ENCODE peak calls at places on chromosomes 11 and 22, in five cellular contexts. X is Caco-2; S is CD8-positive, alpha-beta memory T cell; H is SJSA1; G is CD4-positive, alpha-beta memory T cell. E is an unnamed sample.
A peak's percentile ranks its signal among the peaks of the same experiment; 100 is the strongest.

GRCh38 chr11:71947498-71947897 is 18.7 kb downstream of the RNF121 start:
- DNase-seq in X (peak; percentile 87), S (no peak), H (no peak), G (no peak), E (no peak)

GRCh38 chr22:39153220-39153860 is 860 bp upstream of the CBX7 start:
- DNase-seq in X (no peak), S (no peak), H (no peak), G (no peak), E (no peak)

GRCh38 chr11:92769125-92769524 is 200.3 kb upstream of the MTNR1B start:
- DNase-seq in X (no peak), S (no peak), H (no peak), G (no peak), E (no peak)

GRCh38 chr11:131095501-131096185 is 179.4 kb upstream of the SNX19 start:
- DNase-seq in X (no peak), S (no peak), H (no peak), G (no peak), E (no peak)

GRCh38 chr11:86360775-86361395 is 13.8 kb upstream of the CCDC81 start:
- DNase-seq in X (peak; percentile 47), S (no peak), H (peak; percentile 10), G (no peak), E (peak; percentile 19)

GRCh38 chr11:30595929-30596328 is 9.8 kb upstream of the MPPED2 start:
- DNase-seq in X (no peak), S (no peak), H (no peak), G (no peak), E (peak; percentile 45)

GRCh38 chr22:44409691-44410316 is 88.2 kb downstream of the RTL6 start:
- DNase-seq in X (no peak), S (no peak), H (no peak), G (no peak), E (no peak)

GRCh38 chr11:34075178-34075820 is 23.8 kb downstream of the CAPRIN1 start:
- DNase-seq in X (no peak), S (no peak), H (peak; percentile 68), G (no peak), E (no peak)

GRCh38 chr11:126930100-126930841 is 70.3 kb downstream of the KIRREL3 start:
- DNase-seq in X (no peak), S (no peak), H (no peak), G (no peak), E (no peak)

GRCh38 chr11:123110397-123110796 is 48.5 kb upstream of the HSPA8 start:
- DNase-seq in X (no peak), S (no peak), H (no peak), G (no peak), E (no peak)

GRCh38 chr11:114606003-114606801 is 10.6 kb upstream of the NXPE4 start:
- DNase-seq in X (no peak), S (no peak), H (no peak), G (no peak), E (no peak)

GRCh38 chr11:11966826-11967668 is 41.4 kb downstream of the DKK3 start:
- DNase-seq in X (peak; percentile 83), S (peak; percentile 45), H (peak; percentile 49), G (peak; percentile 63), E (peak; percentile 88)

GRCh38 chr11:27216268-27217149 is 146.5 kb downstream of the CCDC34 start:
- DNase-seq in X (no peak), S (no peak), H (no peak), G (no peak), E (peak; percentile 95)

GRCh38 chr11:86719781-86720463 is 47.5 kb upstream of the ME3 start:
- DNase-seq in X (no peak), S (no peak), H (peak; percentile 86), G (no peak), E (no peak)

GRCh38 chr22:20566420-20567260 is 59.2 kb downstream of the MED15 start:
- DNase-seq in X (no peak), S (peak; percentile 91), H (no peak), G (peak; percentile 85), E (no peak)

GRCh38 chr11:1650918-1651262 is 21.3 kb downstream of the KRTAP5-5 start:
- DNase-seq in X (no peak), S (no peak), H (no peak), G (no peak), E (no peak)

GRCh38 chr11:90698238-90698637 is 475.4 kb upstream of the CHORDC1 start:
- DNase-seq in X (no peak), S (no peak), H (no peak), G (no peak), E (no peak)

GRCh38 chr22:30823015-30823370 is 128.3 kb downstream of the OSBP2 start:
- DNase-seq in X (peak; percentile 59), S (no peak), H (no peak), G (no peak), E (no peak)

GRCh38 chr22:41181349-41182241 is 23.5 kb upstream of the L3MBTL2 start:
- DNase-seq in X (peak; percentile 14), S (no peak), H (peak; percentile 34), G (no peak), E (peak; percentile 55)

GRCh38 chr22:39297490-39298193 is 21.8 kb downstream of the RPL3 start:
- DNase-seq in X (no peak), S (no peak), H (peak; percentile 65), G (no peak), E (peak; percentile 59)

DNA sequence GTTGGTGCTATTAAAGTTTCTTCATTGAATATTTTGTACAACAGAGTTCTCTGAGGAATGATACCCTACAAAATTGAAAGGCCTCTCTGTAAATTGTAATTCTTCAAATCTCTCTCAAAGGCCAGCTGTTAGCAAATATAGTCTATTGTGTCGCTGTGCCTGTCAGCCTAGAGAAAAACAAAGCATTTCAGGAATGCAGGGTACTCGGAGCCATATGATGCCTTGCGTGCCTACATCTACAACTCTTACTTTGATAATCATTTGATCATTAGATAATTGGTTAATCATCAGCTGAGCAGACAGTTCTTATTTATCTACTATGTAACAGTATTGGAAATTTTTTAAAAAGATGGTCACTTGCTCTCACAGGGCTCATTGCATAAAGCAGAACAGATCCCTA is 67.3 kb downstream of the RNF169 start:
- DNase-seq in X (peak; percentile 21), S (no peak), H (no peak), G (no peak), E (no peak)
- H3K36me3 ChIP-seq in X (peaks cover 1% of the 10 kb centered on the region), S (peaks cover 14% of the 10 kb centered on the region), H (peaks cover 14% of the 10 kb centered on the region), G (peaks cover 22% of the 10 kb centered on the region), E (peaks cover 31% of the 10 kb centered on the region)

GRCh38 chr22:22391543-22391942 is 117.0 kb downstream of the ZNF280B start:
- DNase-seq in X (no peak), S (no peak), H (no peak), G (no peak), E (no peak)

GRCh38 chr22:22392131-22392530 is 116.4 kb downstream of the ZNF280B start:
- DNase-seq in X (no peak), S (no peak), H (no peak), G (no peak), E (no peak)

GRCh38 chr22:22388055-22388454 is 120.5 kb downstream of the ZNF280B start:
- DNase-seq in X (no peak), S (no peak), H (no peak), G (no peak), E (peak; percentile 63)

GRCh38 chr22:22388494-22388893 is 120.0 kb downstream of the ZNF280B start:
- DNase-seq in X (no peak), S (no peak), H (no peak), G (no peak), E (no peak)

GRCh38 chr22:22390989-22391388 is 117.6 kb downstream of the ZNF280B start:
- DNase-seq in X (no peak), S (no peak), H (no peak), G (no peak), E (no peak)
- H3K4me3 ChIP-seq in X (no peak overlapping the region), S (no peak overlapping the region), H (no peak overlapping the region), G (no peak overlapping the region), E (no peak overlapping the region)

DNA sequence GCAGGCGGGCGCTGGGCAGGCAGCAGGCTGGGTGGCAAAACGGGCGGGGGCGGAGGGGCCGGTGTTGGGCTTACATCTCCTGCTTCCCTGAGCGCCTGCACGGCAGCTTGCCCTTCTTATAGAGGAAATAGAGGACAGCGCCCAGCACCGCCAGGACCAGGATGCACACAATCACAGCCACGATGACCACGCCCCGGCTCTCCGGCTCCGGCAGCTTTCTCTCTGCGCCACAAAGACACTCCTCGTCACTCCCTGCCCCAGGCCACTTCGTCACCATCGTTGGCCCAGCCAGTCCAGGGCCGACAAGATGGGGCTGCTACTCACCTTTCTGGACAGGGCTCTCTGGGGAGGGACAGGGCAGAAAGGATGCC is 6.3 kb downstream of the MCAM start:
- DNase-seq in X (no peak), S (no peak), H (no peak), G (no peak), E (no peak)
- H3K36me3 ChIP-seq in X (peaks cover 2% of the 10 kb centered on the region), S (no peaks in the 10 kb centered on the region), H (peaks cover 10% of the 10 kb centered on the region), G (no peaks in the 10 kb centered on the region), E (peaks cover 2% of the 10 kb centered on the region)

GRCh38 chr11:19577391-19577831 is 135.2 kb upstream of the NAV2 start:
- DNase-seq in X (no peak), S (no peak), H (no peak), G (no peak), E (no peak)
- H3K4me3 ChIP-seq in X (no peak overlapping the region), S (no peak overlapping the region), H (no peak overlapping the region), G (no peak overlapping the region), E (no peak overlapping the region)

GRCh38 chr11:69297926-69298777 is 4.2 kb downstream of the MYEOV start:
- DNase-seq in X (peak; percentile 75), S (peak; percentile 76), H (peak; percentile 98), G (peak; percentile 38), E (peak; percentile 61)

GRCh38 chr11:69297225-69297925 is 3.4 kb downstream of the MYEOV start:
- DNase-seq in X (peak; percentile 54), S (peak; percentile 70), H (peak; percentile 100), G (peak; percentile 79), E (peak; percentile 99)

GRCh38 chr11:69295995-69296889 is 2.3 kb downstream of the MYEOV start:
- DNase-seq in X (peak; percentile 59), S (no peak), H (no peak), G (no peak), E (no peak)

GRCh38 chr11:69295079-69295994 is 1.4 kb downstream of the MYEOV start:
- DNase-seq in X (no peak), S (no peak), H (no peak), G (no peak), E (no peak)

GRCh38 chr11:69296890-69297224 is 2.9 kb downstream of the MYEOV start:
- DNase-seq in X (no peak), S (no peak), H (no peak), G (no peak), E (no peak)
- H3K36me3 ChIP-seq in X (no peaks in the 10 kb centered on the region), S (no peaks in the 10 kb centered on the region), H (peaks cover 3% of the 10 kb centered on the region), G (no peaks in the 10 kb centered on the region), E (no peaks in the 10 kb centered on the region)